ENCODE peak calls at places on chromosomes 13 and 19, in nine cellular contexts. Z is stimulated activated CD4-positive, alpha-beta T cell treated with anti-CD3 and anti-CD28 coated beads, Interleukin-15, amount 100 ng/mL, for 1 hour; J is activated CD4-positive, alpha-beta T cell treated with anti-CD3 and anti-CD28 coated beads, Interleukin-2, amount 50 U/mL, for 24 hours; K is tibial artery; E is mammary epithelial cell; Q is ELR; U is adrenal gland; T is BJ; C is ovary. V is an unnamed sample.

GRCh38 chr13:91145806-91146205 is 201.7 kb upstream of the MIR17HG start:
- DNase-seq in K (no peak), J (no peak), Z (no peak), E (no peak), T (no peak), Q (no peak), C (no peak), U (no peak), V (no peak)

GRCh38 chr19:289651-290538 is 1.3 kb downstream of the PLPP2 start:
- DNase-seq in K (no peak), E (peak; percentile 89), U (no peak), Z (no peak), Q (peak; percentile 83), C (no peak), T (no peak), J (no peak), V (peak; percentile 25)

GRCh38 chr13:32025730-32026129 is 5.8 kb upstream of the FRY start:
- DNase-seq in E (no peak), Z (no peak), U (no peak), T (no peak), K (no peak), Q (no peak), J (no peak), C (no peak), V (no peak)

GRCh38 chr19:35021596-35021995 is 8.7 kb upstream of the SCN1B start:
- DNase-seq in E (no peak), C (no peak), J (no peak), T (no peak), K (no peak), Q (no peak), U (no peak), Z (no peak), V (no peak)

GRCh38 chr13:37627428-37627827 is 28.9 kb upstream of the POSTN start:
- DNase-seq in K (no peak), T (no peak), C (no peak), E (no peak), Z (no peak), U (no peak), J (no peak), Q (no peak), V (no peak)

GRCh38 chr13:24292476-24292875 is 16.9 kb upstream of the C1QTNF9 start:
- DNase-seq in C (no peak), E (no peak), Z (no peak), J (no peak), Q (no peak), T (no peak), K (no peak), U (no peak), V (no peak)

GRCh38 chr13:93724187-93724586 is 497.6 kb downstream of the GPC6 start:
- DNase-seq in T (no peak), Z (no peak), U (no peak), Q (peak; percentile 4), K (no peak), C (no peak), J (no peak), E (no peak), V (no peak)

GRCh38 chr13:110012102-110012739 is 225.8 kb upstream of the IRS2 start:
- DNase-seq in E (peak; percentile 89), T (peak; percentile 99), Q (peak; percentile 98), C (no peak), Z (no peak), K (no peak), J (no peak), U (no peak), V (no peak)

GRCh38 chr13:74796126-74796643 is 662.0 kb upstream of the KLF12 start:
- DNase-seq in J (no peak), T (no peak), Q (no peak), E (no peak), C (no peak), K (no peak), U (no peak), Z (no peak), V (peak; percentile 27)

GRCh38 chr13:41017153-41017552 is 2.0 kb downstream of the ELF1 start:
- DNase-seq in J (no peak), Q (no peak), T (no peak), Z (no peak), E (peak; percentile 28), U (no peak), C (no peak), K (no peak), V (peak; percentile 37)

GRCh38 chr13:74289130-74289529 is 154.9 kb upstream of the KLF12 start:
- DNase-seq in J (no peak), E (no peak), Z (no peak), Q (no peak), U (no peak), C (no peak), T (no peak), K (no peak), V (no peak)

GRCh38 chr19:4368128-4368820 is 24.9 kb downstream of the MPND start:
- DNase-seq in C (peak; percentile 69), Z (no peak), U (no peak), T (no peak), Q (no peak), E (peak; percentile 53), K (peak; percentile 62), J (no peak), V (no peak)

GRCh38 chr13:112971288-112971643 is 2.3 kb downstream of the MCF2L start:
- DNase-seq in C (no peak), Z (no peak), U (peak; percentile 57), E (no peak), J (no peak), T (no peak), K (peak; percentile 48), Q (no peak), V (no peak)

GRCh38 chr19:51337141-51337860 is 4.6 kb downstream of the VSIG10L start:
- DNase-seq in Q (no peak), Z (no peak), T (no peak), U (no peak), C (no peak), K (no peak), E (no peak), J (no peak), V (no peak)

GRCh38 chr13:113097651-113098050 is 7.9 kb upstream of the F7 start:
- DNase-seq in Z (no peak), T (no peak), J (no peak), U (no peak), C (no peak), Q (no peak), K (no peak), E (no peak), V (no peak)

GRCh38 chr13:53100394-53101063 is 71.9 kb downstream of the OLFM4 start:
- DNase-seq in Z (no peak), E (no peak), T (no peak), C (no peak), Q (no peak), J (no peak), K (no peak), U (no peak), V (no peak)

GRCh38 chr19:52626915-52627314 is 11.2 kb downstream of the ZNF83 start:
- DNase-seq in T (no peak), J (no peak), K (no peak), E (no peak), C (no peak), Z (no peak), Q (no peak), U (no peak), V (no peak)

GRCh38 chr19:34713262-34713637 is 20.8 kb upstream of the ZNF181 start:
- DNase-seq in Q (no peak), T (no peak), U (no peak), C (no peak), E (no peak), K (no peak), Z (no peak), J (no peak), V (no peak)

GRCh38 chr13:61255035-61255796 is 160.4 kb downstream of the PCDH20 start:
- DNase-seq in C (no peak), T (no peak), E (no peak), Z (no peak), K (no peak), U (no peak), Q (no peak), J (no peak), V (no peak)

GRCh38 chr13:99205621-99206220 is 5.1 kb downstream of the UBAC2 start:
- DNase-seq in C (no peak), E (no peak), Z (no peak), T (no peak), K (no peak), J (no peak), Q (no peak), U (no peak), V (no peak)

GRCh38 chr13:37429976-37430375 is 168.6 kb downstream of the POSTN start:
- DNase-seq in T (peak; percentile 62), E (peak; percentile 39), C (no peak), K (no peak), Q (peak; percentile 89), Z (no peak), U (no peak), J (no peak), V (no peak)

GRCh38 chr13:23960566-23961156 is 63.4 kb upstream of the C1QTNF9B start:
- DNase-seq in E (peak; percentile 47), J (no peak), T (no peak), Z (no peak), U (no peak), C (no peak), Q (peak; percentile 73), K (no peak), V (no peak)

GRCh38 chr13:47426126-47426849 is 529.4 kb upstream of the HTR2A start:
- DNase-seq in E (peak; percentile 24), Q (peak; percentile 58), U (no peak), C (no peak), K (peak; percentile 77), Z (no peak), J (no peak), T (no peak), V (no peak)

GRCh38 chr13:111897846-111898215 is 169.1 kb upstream of the SOX1 start:
- DNase-seq in J (no peak), Z (no peak), C (no peak), T (no peak), Q (no peak), K (no peak), E (no peak), U (peak; percentile 28), V (no peak)

GRCh38 chr19:41324231-41324702 is 14.3 kb downstream of the CCDC97 start:
- DNase-seq in E (no peak), T (no peak), C (no peak), U (peak; percentile 64), Q (peak; percentile 13), J (no peak), Z (no peak), K (no peak), V (no peak)

GRCh38 chr19:51364200-51365106 is 1.7 kb downstream of the ETFB start:
- DNase-seq in J (no peak), C (no peak), Q (peak; percentile 60), K (no peak), Z (no peak), E (peak; percentile 37), T (no peak), U (peak; percentile 78), V (no peak)

GRCh38 chr19:19507354-19507753 is 8.0 kb downstream of the TSSK6 start:
- DNase-seq in Q (no peak), T (no peak), K (no peak), C (no peak), J (no peak), U (no peak), E (no peak), Z (no peak), V (no peak)

GRCh38 chr13:95403349-95404140 is 102.3 kb upstream of the ABCC4 start:
- DNase-seq in T (no peak), Z (no peak), E (no peak), Q (peak; percentile 17), J (peak; percentile 1), K (no peak), U (no peak), C (no peak), V (peak; percentile 52)

V was measured in testis.